ENCODE peak calls at places on chromosomes 1 and 21, in six cellular contexts. L is OCI-LY7, F is brain microvascular endothelial cell, Y is AG09309, A is heart left ventricle, R is kidney epithelial cell. I is an unnamed sample.

GRCh38 chr21:38175321-38175720 is 81.5 kb upstream of the KCNJ15 start:
- DNase-seq in L (no peak), F (no peak), Y (no peak), A (no peak), R (no peak), I (no peak)

GRCh38 chr21:46253610-46254124 is 25.1 kb upstream of the LSS start:
- DNase-seq in L (peak; percentile 53), F (no peak), Y (no peak), A (peak; percentile 12), R (no peak), I (no peak)

GRCh38 chr1:240149488-240150094 is 57.9 kb downstream of the FMN2 start:
- DNase-seq in L (peak; percentile 11), F (peak; percentile 32), Y (no peak), A (no peak), R (no peak), I (no peak)

GRCh38 chr21:42696516-42697040 is 43.2 kb downstream of the PDE9A start:
- DNase-seq in L (no peak), F (no peak), Y (no peak), A (no peak), R (no peak), I (no peak)

GRCh38 chr1:153192697-153193096 is 10.5 kb upstream of the LELP1 start:
- DNase-seq in L (peak; percentile 12), F (no peak), Y (no peak), A (no peak), R (no peak), I (no peak)

GRCh38 chr1:84776639-84777038 is 86.4 kb upstream of the SSX2IP start:
- DNase-seq in L (no peak), F (no peak), Y (peak; percentile 52), A (no peak), R (no peak), I (no peak)

GRCh38 chr21:33817663-33818433 is 97.8 kb downstream of the ATP5PO start:
- DNase-seq in L (no peak), F (no peak), Y (no peak), A (no peak), R (no peak), I (no peak)

GRCh38 chr1:110872745-110873435 is at the start of gene CD53:
- DNase-seq in L (peak; percentile 91), F (no peak), Y (no peak), A (no peak), R (no peak), I (no peak)

GRCh38 chr21:16945580-16945979 is 567.3 kb upstream of the CXADR start:
- DNase-seq in L (no peak), F (no peak), Y (no peak), A (no peak), R (no peak), I (no peak)

GRCh38 chr1:203197625-203198024 is 11.1 kb upstream of the CHI3L1 start:
- DNase-seq in L (no peak), F (peak; percentile 58), Y (peak; percentile 67), A (no peak), R (peak; percentile 57), I (peak; percentile 59)

GRCh38 chr1:22471078-22471477 is 19.4 kb downstream of the ZBTB40 start:
- DNase-seq in L (no peak), F (peak; percentile 20), Y (peak; percentile 51), A (no peak), R (no peak), I (no peak)

GRCh38 chr1:107829083-107829771 is 135.8 kb downstream of the VAV3 start:
- DNase-seq in L (peak; percentile 73), F (peak; percentile 22), Y (no peak), A (no peak), R (no peak), I (no peak)

GRCh38 chr1:206550446-206550845 is 43.1 kb downstream of the RASSF5 start:
- DNase-seq in L (no peak), F (no peak), Y (no peak), A (no peak), R (no peak), I (no peak)

DNA sequence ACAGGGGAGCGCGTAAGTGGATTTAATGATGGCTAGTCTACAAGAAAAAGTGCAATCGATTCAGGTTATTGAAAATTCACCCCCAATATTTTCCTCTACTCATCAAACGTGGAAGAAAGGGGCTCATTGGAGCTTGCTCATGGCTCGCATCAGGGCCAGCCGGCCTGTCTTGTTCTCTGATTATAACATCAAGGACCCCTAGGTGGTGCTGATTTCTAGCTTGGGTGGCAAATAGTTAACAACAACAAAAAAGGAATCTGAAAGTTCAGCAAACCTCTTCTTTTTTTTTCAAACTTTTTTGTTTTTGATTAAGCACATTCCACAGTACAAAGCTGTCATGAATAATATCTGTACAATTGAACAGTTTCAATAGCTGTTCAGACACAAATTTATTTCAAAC is 35.8 kb upstream of the SOD1 start:
- DNase-seq in L (peak; percentile 45), F (no peak), Y (no peak), A (no peak), R (no peak), I (no peak)
- TF ChIP-seq CTCF in L (peak; percentile 73), F (peak; percentile 58), Y (no peak), A (no peak), R (peak; percentile 30), I (peak; percentile 21)

DNA sequence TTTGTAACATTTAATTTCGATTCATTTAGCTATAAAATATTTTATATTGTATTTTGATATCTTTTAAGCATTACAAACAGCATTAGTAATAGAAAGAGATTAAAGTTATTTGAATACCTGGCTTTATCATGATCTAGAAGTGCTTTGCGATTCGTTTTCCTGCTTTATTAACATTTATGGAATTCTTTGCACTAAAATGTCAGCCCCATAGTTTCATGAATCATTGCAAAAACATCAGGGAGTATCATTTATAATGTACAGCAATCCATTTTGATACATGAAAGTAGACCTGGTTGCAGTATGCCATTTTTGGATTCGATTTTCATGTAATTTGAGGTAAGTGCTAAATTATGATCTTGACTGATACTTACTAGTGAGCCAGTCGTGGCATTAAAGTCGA is 108.0 kb upstream of the DPYD start:
- DNase-seq in L (no peak), F (no peak), Y (no peak), A (no peak), R (no peak), I (no peak)
- TF ChIP-seq CTCF in L (no peak), F (no peak), Y (no peak), A (no peak), R (no peak), I (no peak)

GRCh38 chr1:58431847-58432246 is 114.7 kb downstream of the OMA1 start:
- DNase-seq in L (no peak), F (no peak), Y (no peak), A (no peak), R (no peak), I (no peak)

GRCh38 chr1:58430355-58431335 is 115.9 kb downstream of the OMA1 start:
- DNase-seq in L (no peak), F (no peak), Y (no peak), A (no peak), R (no peak), I (no peak)

GRCh38 chr1:58434181-58434580 is 112.3 kb downstream of the OMA1 start:
- DNase-seq in L (no peak), F (no peak), Y (no peak), A (no peak), R (no peak), I (no peak)

GRCh38 chr1:58434587-58434986 is 111.9 kb downstream of the OMA1 start:
- DNase-seq in L (no peak), F (no peak), Y (no peak), A (no peak), R (no peak), I (no peak)

DNA sequence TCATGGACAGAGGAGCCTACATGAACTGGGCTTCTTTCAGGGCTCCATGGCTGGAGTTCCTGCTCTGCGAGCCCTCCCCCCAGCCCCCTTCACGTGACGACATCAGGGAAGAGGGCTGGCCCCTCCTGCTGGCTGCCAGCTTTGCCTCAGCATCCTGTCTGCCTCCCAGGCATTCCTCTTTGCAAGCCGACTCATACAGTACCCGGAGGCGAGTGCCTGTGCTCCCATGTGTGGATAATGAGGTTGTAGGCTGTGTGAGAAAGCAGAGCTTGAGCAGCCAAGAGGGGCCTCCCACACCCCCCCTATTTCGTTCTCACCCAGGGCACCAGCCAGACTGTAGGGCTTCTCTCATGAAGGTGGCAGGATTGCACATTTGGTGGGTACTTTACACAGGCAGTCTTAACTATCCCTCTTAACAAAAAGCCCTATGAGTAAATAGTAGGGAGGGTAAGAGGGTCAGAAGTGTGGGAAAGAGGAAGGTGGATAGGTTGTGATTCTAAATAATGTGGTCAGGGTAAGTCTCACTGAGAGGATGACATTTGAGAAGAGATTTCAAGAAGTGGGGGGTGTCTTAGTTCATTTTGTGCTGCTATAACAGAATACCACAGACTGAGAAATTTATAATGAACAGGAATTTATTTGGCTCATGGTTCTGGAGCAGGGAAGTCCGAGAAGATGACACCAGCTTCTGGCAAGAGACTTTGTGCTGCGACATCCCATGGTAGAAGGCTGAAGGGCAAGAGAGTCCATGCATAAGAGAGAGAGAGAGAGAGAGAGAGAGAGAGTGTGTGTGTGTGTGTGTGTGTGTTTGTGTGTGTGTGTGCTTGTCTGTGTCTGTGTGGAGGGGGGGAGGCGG is 113.5 kb downstream of the OMA1 start:
- DNase-seq in L (no peak), F (peak; percentile 35), Y (peak; percentile 94), A (no peak), R (peak; percentile 98), I (peak; percentile 15)
- TF ChIP-seq CTCF in L (no peak), F (peak; percentile 35), Y (peak; percentile 28), A (no peak), R (peak; percentile 40), I (peak; percentile 13)

DNA sequence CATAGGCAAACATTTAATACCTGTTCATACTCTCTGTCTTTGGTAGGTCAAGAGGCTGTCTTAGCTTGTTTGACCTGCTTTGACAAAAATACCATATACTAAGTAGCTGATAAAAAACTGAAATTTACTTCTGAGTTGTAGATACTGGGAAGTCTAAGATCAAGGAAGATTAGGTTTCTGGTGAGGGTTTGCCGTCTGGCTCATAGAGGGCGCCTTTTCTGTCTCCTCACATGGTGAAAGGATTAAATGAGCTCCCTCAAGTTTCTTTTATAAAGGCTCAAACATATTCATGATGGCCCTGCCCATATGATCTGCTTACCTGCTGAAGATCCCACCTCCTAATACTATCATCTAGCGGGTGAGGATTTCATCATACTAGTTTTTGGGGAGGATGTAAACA is 1076.1 kb upstream of the NCAM2 start:
- DNase-seq in L (no peak), F (no peak), Y (no peak), A (no peak), R (no peak), I (no peak)
- TF ChIP-seq CTCF in L (no peak), F (no peak), Y (no peak), A (no peak), R (no peak), I (no peak)

GRCh38 chr1:2340086-2340917 is 51.1 kb downstream of the MORN1 start:
- DNase-seq in L (no peak), F (no peak), Y (no peak), A (peak; percentile 53), R (no peak), I (no peak)
- TF ChIP-seq CTCF in L (no peak), F (no peak), Y (no peak), A (no peak), R (no peak), I (no peak)

GRCh38 chr1:50666849-50667248 is 243.6 kb upstream of the DMRTA2 start:
- DNase-seq in L (no peak), F (no peak), Y (no peak), A (no peak), R (no peak), I (no peak)
- TF ChIP-seq CTCF in L (peak; percentile 8), F (peak; percentile 1), Y (no peak), A (no peak), R (no peak), I (no peak)

GRCh38 chr1:56189946-56190920 is 389.1 kb downstream of the PLPP3 start:
- DNase-seq in L (peak; percentile 2), F (no peak), Y (no peak), A (no peak), R (no peak), I (no peak)
- TF ChIP-seq CTCF in L (peak; percentile 60), F (peak; percentile 55), Y (peak; percentile 29), A (peak; percentile 50), R (peak; percentile 5), I (peak; percentile 25)

GRCh38 chr1:5427026-5427613 is 565.1 kb downstream of the NPHP4 start:
- DNase-seq in L (no peak), F (no peak), Y (no peak), A (no peak), R (no peak), I (no peak)
- TF ChIP-seq CTCF in L (no peak), F (no peak), Y (no peak), A (no peak), R (no peak), I (no peak)

I was measured in AG04450.